ENCODE peak calls at places on chromosome 18, in ten cellular contexts. B is stimulated activated CD8-positive, alpha-beta memory T cell treated with anti-CD3 and anti-CD28 coated beads, Interleukin-15, amount 100 ng/mL, for 48 hours; H is NCI-H524; E is cerebellum; A is C1 segment of cervical spinal cord; I is neural crest cell; W is right lobe of liver; Q is glutamatergic neuron; T is Panc1; O is GM06990. N is an unnamed sample.
A peak's percentile ranks its signal among the peaks of the same experiment; 100 is the strongest.

GRCh38 chr18:7812431-7813063 is 245.4 kb downstream of the PTPRM start:
- DNase-seq in B (no peak), H (no peak), E (no peak), A (no peak), I (no peak), W (no peak), Q (no peak), T (no peak), O (no peak), N (no peak)

GRCh38 chr18:10213526-10213925 is 240.9 kb upstream of the APCDD1 start:
- DNase-seq in B (no peak), H (no peak), E (no peak), A (no peak), I (no peak), W (no peak), Q (no peak), T (no peak), O (peak; percentile 24), N (no peak)

GRCh38 chr18:58398648-58399398 is 230.1 kb downstream of the ALPK2 start:
- DNase-seq in B (no peak), H (no peak), E (no peak), A (no peak), I (no peak), W (peak; percentile 76), Q (no peak), T (no peak), O (no peak), N (no peak)

GRCh38 chr18:5582054-5582453 is 38.3 kb upstream of the EPB41L3 start:
- DNase-seq in B (no peak), H (peak; percentile 33), E (no peak), A (no peak), I (no peak), W (no peak), Q (no peak), T (no peak), O (no peak), N (no peak)

GRCh38 chr18:46736136-46736535 is 20.7 kb downstream of the ST8SIA5 start:
- DNase-seq in B (no peak), H (no peak), E (no peak), A (no peak), I (no peak), W (no peak), Q (no peak), T (no peak), O (no peak), N (no peak)

GRCh38 chr18:23998811-23999210 is 15.7 kb upstream of the TTC39C start:
- DNase-seq in B (no peak), H (no peak), E (no peak), A (no peak), I (no peak), W (no peak), Q (no peak), T (no peak), O (no peak), N (no peak)

GRCh38 chr18:64370036-64370435 is 221.1 kb upstream of the LINC00305 start:
- DNase-seq in B (no peak), H (no peak), E (no peak), A (no peak), I (no peak), W (no peak), Q (no peak), T (no peak), O (no peak), N (no peak)

GRCh38 chr18:7568426-7568825 is 1.3 kb downstream of the PTPRM start:
- DNase-seq in B (no peak), H (no peak), E (no peak), A (peak; percentile 48), I (peak; percentile 66), W (peak; percentile 65), Q (peak; percentile 76), T (no peak), O (peak; percentile 3), N (no peak)

GRCh38 chr18:69557246-69557781 is 156.6 kb downstream of the DOK6 start:
- DNase-seq in B (no peak), H (peak; percentile 43), E (no peak), A (no peak), I (no peak), W (no peak), Q (no peak), T (no peak), O (no peak), N (no peak)